ENCODE peak calls at places on chromosome 2, in six cellular contexts. L, J, E, Z, I and W are unnamed samples.
A peak's percentile ranks its signal among the peaks of the same experiment; 100 is the strongest.

GRCh38 chr2:119292226-119292625 is 68.6 kb downstream of the STEAP3 start:
- DNase-seq in L (peak; percentile 17), J (no peak), E (no peak), Z (no peak), I (peak; percentile 28), W (peak; percentile 56)

GRCh38 chr2:96830064-96830562 is 13.7 kb downstream of the ANKRD23 start:
- DNase-seq in L (no peak), J (no peak), E (no peak), Z (no peak), I (no peak), W (no peak)

GRCh38 chr2:101463458-101463857 is 11.5 kb downstream of the RFX8 start:
- DNase-seq in L (no peak), J (no peak), E (no peak), Z (no peak), I (no peak), W (no peak)

GRCh38 chr2:3460161-3460560 is 59.2 kb downstream of the ADI1 start:
- DNase-seq in L (no peak), J (no peak), E (no peak), Z (no peak), I (no peak), W (no peak)

GRCh38 chr2:113240150-113240914 is 38.4 kb downstream of the PAX8 start:
- DNase-seq in L (peak; percentile 95), J (peak; percentile 58), E (peak; percentile 81), Z (no peak), I (peak; percentile 60), W (peak; percentile 86)

GRCh38 chr2:177419274-177419673 is 26.7 kb downstream of the AGPS start:
- DNase-seq in L (peak; percentile 68), J (peak; percentile 19), E (no peak), Z (no peak), I (no peak), W (peak; percentile 71)

GRCh38 chr2:60309941-60310680 is 243.3 kb downstream of the BCL11A start:
- DNase-seq in L (no peak), J (no peak), E (no peak), Z (peak; percentile 35), I (no peak), W (no peak)

GRCh38 chr2:232387451-232388171 is 9.1 kb downstream of the ALPP start:
- DNase-seq in L (no peak), J (no peak), E (no peak), Z (peak; percentile 67), I (no peak), W (no peak)

GRCh38 chr2:185375731-185376130 is 362.9 kb upstream of the FSIP2 start:
- DNase-seq in L (no peak), J (no peak), E (no peak), Z (no peak), I (no peak), W (no peak)

GRCh38 chr2:114049826-114050225 is 159.9 kb downstream of the ACTR3 start:
- DNase-seq in L (no peak), J (no peak), E (no peak), Z (no peak), I (no peak), W (no peak)

GRCh38 chr2:110732422-110733413 is at the start of gene ACOXL:
- DNase-seq in L (no peak), J (no peak), E (no peak), Z (peak; percentile 93), I (peak; percentile 67), W (no peak)

GRCh38 chr2:25592766-25593292 is 80.5 kb downstream of the DTNB start:
- DNase-seq in L (no peak), J (no peak), E (no peak), Z (no peak), I (no peak), W (no peak)

GRCh38 chr2:235613671-235614070 is 119.8 kb downstream of the AGAP1 start:
- DNase-seq in L (no peak), J (no peak), E (no peak), Z (no peak), I (no peak), W (no peak)

GRCh38 chr2:162233197-162233596 is 10.0 kb downstream of the FAP start:
- DNase-seq in L (peak; percentile 87), J (peak; percentile 46), E (no peak), Z (no peak), I (no peak), W (peak; percentile 86)

GRCh38 chr2:186590538-186591441 is 934 bp downstream of the ITGAV start:
- DNase-seq in L (peak; percentile 65), J (no peak), E (no peak), Z (peak; percentile 82), I (peak; percentile 47), W (peak; percentile 68)

DNA sequence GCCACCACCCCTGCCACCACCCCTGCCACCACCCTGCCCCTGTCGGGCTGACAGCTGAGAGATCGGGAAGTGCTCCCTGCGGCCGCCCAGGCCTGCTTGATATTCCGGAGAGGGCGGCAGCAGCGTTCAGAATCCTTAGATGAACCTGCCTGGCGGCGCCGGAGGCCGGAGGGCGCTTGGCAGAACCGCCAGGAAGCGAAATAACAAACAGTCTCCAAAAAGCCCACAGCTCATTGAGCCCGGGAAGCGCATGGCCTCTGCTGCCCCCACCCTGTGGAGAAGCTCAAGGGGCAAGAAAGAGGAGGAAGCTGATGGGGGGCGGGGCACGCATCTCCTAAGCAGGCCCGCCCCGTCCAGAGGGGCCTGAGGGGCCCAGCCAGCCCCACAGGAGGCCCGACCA is 92.2 kb upstream of the MBOAT2 start:
- DNase-seq in L (peak; percentile 57), J (no peak), E (no peak), Z (peak; percentile 85), I (peak; percentile 39), W (peak; percentile 74)
- TF ChIP-seq CTCF in L (peak; percentile 21), J (peak; percentile 7), E (peak; percentile 28), Z (peak; percentile 51), I (no peak), W (peak; percentile 40)

GRCh38 chr2:155663265-155663664 is 669.3 kb downstream of the NR4A2 start:
- DNase-seq in L (no peak), J (no peak), E (no peak), Z (no peak), I (no peak), W (no peak)
- H3K4me3 ChIP-seq in L (no peak overlapping the region), J (no peak overlapping the region), E (no peak overlapping the region), Z (no peak overlapping the region), I (no peak overlapping the region), W (no peak overlapping the region)

GRCh38 chr2:30732376-30732775 is 74.9 kb downstream of the CAPN13 start:
- DNase-seq in L (no peak), J (no peak), E (no peak), Z (peak; percentile 32), I (no peak), W (no peak)
- TF ChIP-seq CTCF in L (no peak), J (no peak), E (no peak), Z (no peak), I (no peak), W (no peak)

GRCh38 chr2:64325477-64325851 is 128.5 kb upstream of the LGALSL start:
- DNase-seq in L (no peak), J (no peak), E (no peak), Z (no peak), I (no peak), W (no peak)
- H3K4me3 ChIP-seq in L (no peak overlapping the region), J (no peak overlapping the region), E (no peak overlapping the region), Z (no peak overlapping the region), I (no peak overlapping the region), W (no peak overlapping the region)